ENCODE peak calls at places on chromosomes 13 and 19, in eight cellular contexts. One of them, this sample, is unnamed.

GRCh38 chr13:40061466-40062450 is 406.3 kb downstream of the COG6 start:
- DNase-seq in uterus: no peak
- DNase-seq in tibial artery: no peak
- DNase-seq in caudate nucleus: no peak
- DNase-seq in stimulated activated CD4-positive, alpha-beta T cell treated with anti-CD3 and anti-CD28 coated beads, Interleukin-4, amount 100 ng/mL, for 1 hour: no peak
- DNase-seq in heart left ventricle: no peak
- DNase-seq in thyroid gland: no peak
- DNase-seq in activated T-helper 2 cell treated with anti-CD3 and anti-CD28 coated beads, Interferon-gamma antibody, Interleukin-2, Interleukin-4, amounts not matched to agents 10 μg/mL and 5 μg/mL and 100 μg/mL, durations not matched to agents 14 hours and 24 hours and 36 hours: no peak
- DNase-seq in this sample: no peak

GRCh38 chr19:13098291-13099072 is 4.2 kb downstream of the LYL1 start:
- DNase-seq in uterus: peak
- DNase-seq in tibial artery: no peak
- DNase-seq in caudate nucleus: no peak
- DNase-seq in stimulated activated CD4-positive, alpha-beta T cell treated with anti-CD3 and anti-CD28 coated beads, Interleukin-4, amount 100 ng/mL, for 1 hour: no peak
- DNase-seq in heart left ventricle: no peak
- DNase-seq in thyroid gland: no peak
- DNase-seq in activated T-helper 2 cell treated with anti-CD3 and anti-CD28 coated beads, Interferon-gamma antibody, Interleukin-2, Interleukin-4, amounts not matched to agents 10 μg/mL and 5 μg/mL and 100 μg/mL, durations not matched to agents 14 hours and 24 hours and 36 hours: no peak
- DNase-seq in this sample: no peak

GRCh38 chr13:27489456-27489855 is 39.1 kb upstream of the MTIF3 start:
- DNase-seq in uterus: no peak
- DNase-seq in tibial artery: no peak
- DNase-seq in caudate nucleus: no peak
- DNase-seq in stimulated activated CD4-positive, alpha-beta T cell treated with anti-CD3 and anti-CD28 coated beads, Interleukin-4, amount 100 ng/mL, for 1 hour: no peak
- DNase-seq in heart left ventricle: no peak
- DNase-seq in thyroid gland: no peak
- DNase-seq in activated T-helper 2 cell treated with anti-CD3 and anti-CD28 coated beads, Interferon-gamma antibody, Interleukin-2, Interleukin-4, amounts not matched to agents 10 μg/mL and 5 μg/mL and 100 μg/mL, durations not matched to agents 14 hours and 24 hours and 36 hours: no peak
- DNase-seq in this sample: no peak

GRCh38 chr19:40589723-40590429 is 11.3 kb upstream of the LTBP4 start:
- DNase-seq in uterus: no peak
- DNase-seq in tibial artery: no peak
- DNase-seq in caudate nucleus: no peak
- DNase-seq in stimulated activated CD4-positive, alpha-beta T cell treated with anti-CD3 and anti-CD28 coated beads, Interleukin-4, amount 100 ng/mL, for 1 hour: no peak
- DNase-seq in heart left ventricle: no peak
- DNase-seq in thyroid gland: no peak
- DNase-seq in activated T-helper 2 cell treated with anti-CD3 and anti-CD28 coated beads, Interferon-gamma antibody, Interleukin-2, Interleukin-4, amounts not matched to agents 10 μg/mL and 5 μg/mL and 100 μg/mL, durations not matched to agents 14 hours and 24 hours and 36 hours: no peak
- DNase-seq in this sample: no peak

GRCh38 chr19:18202759-18203407 is 959 bp downstream of the RAB3A start:
- DNase-seq in uterus: peak
- DNase-seq in tibial artery: no peak
- DNase-seq in caudate nucleus: no peak
- DNase-seq in stimulated activated CD4-positive, alpha-beta T cell treated with anti-CD3 and anti-CD28 coated beads, Interleukin-4, amount 100 ng/mL, for 1 hour: no peak
- DNase-seq in heart left ventricle: no peak
- DNase-seq in thyroid gland: peak
- DNase-seq in activated T-helper 2 cell treated with anti-CD3 and anti-CD28 coated beads, Interferon-gamma antibody, Interleukin-2, Interleukin-4, amounts not matched to agents 10 μg/mL and 5 μg/mL and 100 μg/mL, durations not matched to agents 14 hours and 24 hours and 36 hours: no peak
- DNase-seq in this sample: no peak

GRCh38 chr19:33055718-33056117 is 9.0 kb downstream of the RHPN2 start:
- DNase-seq in uterus: no peak
- DNase-seq in tibial artery: no peak
- DNase-seq in caudate nucleus: no peak
- DNase-seq in stimulated activated CD4-positive, alpha-beta T cell treated with anti-CD3 and anti-CD28 coated beads, Interleukin-4, amount 100 ng/mL, for 1 hour: no peak
- DNase-seq in heart left ventricle: no peak
- DNase-seq in thyroid gland: no peak
- DNase-seq in activated T-helper 2 cell treated with anti-CD3 and anti-CD28 coated beads, Interferon-gamma antibody, Interleukin-2, Interleukin-4, amounts not matched to agents 10 μg/mL and 5 μg/mL and 100 μg/mL, durations not matched to agents 14 hours and 24 hours and 36 hours: no peak
- DNase-seq in this sample: no peak

GRCh38 chr13:42524487-42525034 is 49.4 kb upstream of the TNFSF11 start:
- DNase-seq in uterus: no peak
- DNase-seq in tibial artery: no peak
- DNase-seq in caudate nucleus: no peak
- DNase-seq in stimulated activated CD4-positive, alpha-beta T cell treated with anti-CD3 and anti-CD28 coated beads, Interleukin-4, amount 100 ng/mL, for 1 hour: no peak
- DNase-seq in heart left ventricle: no peak
- DNase-seq in thyroid gland: no peak
- DNase-seq in activated T-helper 2 cell treated with anti-CD3 and anti-CD28 coated beads, Interferon-gamma antibody, Interleukin-2, Interleukin-4, amounts not matched to agents 10 μg/mL and 5 μg/mL and 100 μg/mL, durations not matched to agents 14 hours and 24 hours and 36 hours: no peak
- DNase-seq in this sample: no peak

GRCh38 chr13:73497430-73497829 is 438.6 kb downstream of the KLF5 start:
- DNase-seq in uterus: no peak
- DNase-seq in tibial artery: no peak
- DNase-seq in caudate nucleus: no peak
- DNase-seq in stimulated activated CD4-positive, alpha-beta T cell treated with anti-CD3 and anti-CD28 coated beads, Interleukin-4, amount 100 ng/mL, for 1 hour: no peak
- DNase-seq in heart left ventricle: no peak
- DNase-seq in thyroid gland: no peak
- DNase-seq in activated T-helper 2 cell treated with anti-CD3 and anti-CD28 coated beads, Interferon-gamma antibody, Interleukin-2, Interleukin-4, amounts not matched to agents 10 μg/mL and 5 μg/mL and 100 μg/mL, durations not matched to agents 14 hours and 24 hours and 36 hours: no peak
- DNase-seq in this sample: no peak

GRCh38 chr19:10086032-10086903 is at the start of gene SHFL:
- DNase-seq in uterus: peak
- DNase-seq in tibial artery: peak
- DNase-seq in caudate nucleus: peak
- DNase-seq in stimulated activated CD4-positive, alpha-beta T cell treated with anti-CD3 and anti-CD28 coated beads, Interleukin-4, amount 100 ng/mL, for 1 hour: peak
- DNase-seq in heart left ventricle: peak
- DNase-seq in thyroid gland: peak
- DNase-seq in activated T-helper 2 cell treated with anti-CD3 and anti-CD28 coated beads, Interferon-gamma antibody, Interleukin-2, Interleukin-4, amounts not matched to agents 10 μg/mL and 5 μg/mL and 100 μg/mL, durations not matched to agents 14 hours and 24 hours and 36 hours: peak
- DNase-seq in this sample: no peak

GRCh38 chr13:20686863-20687579 is 16.5 kb upstream of the IL17D start:
- DNase-seq in uterus: no peak
- DNase-seq in tibial artery: no peak
- DNase-seq in caudate nucleus: no peak
- DNase-seq in stimulated activated CD4-positive, alpha-beta T cell treated with anti-CD3 and anti-CD28 coated beads, Interleukin-4, amount 100 ng/mL, for 1 hour: no peak
- DNase-seq in heart left ventricle: no peak
- DNase-seq in thyroid gland: no peak
- DNase-seq in activated T-helper 2 cell treated with anti-CD3 and anti-CD28 coated beads, Interferon-gamma antibody, Interleukin-2, Interleukin-4, amounts not matched to agents 10 μg/mL and 5 μg/mL and 100 μg/mL, durations not matched to agents 14 hours and 24 hours and 36 hours: no peak
- DNase-seq in this sample: no peak

GRCh38 chr19:47573076-47574026 is at the start of gene ZNF541:
- DNase-seq in uterus: peak
- DNase-seq in tibial artery: peak
- DNase-seq in caudate nucleus: peak
- DNase-seq in stimulated activated CD4-positive, alpha-beta T cell treated with anti-CD3 and anti-CD28 coated beads, Interleukin-4, amount 100 ng/mL, for 1 hour: peak
- DNase-seq in heart left ventricle: peak
- DNase-seq in thyroid gland: peak
- DNase-seq in activated T-helper 2 cell treated with anti-CD3 and anti-CD28 coated beads, Interferon-gamma antibody, Interleukin-2, Interleukin-4, amounts not matched to agents 10 μg/mL and 5 μg/mL and 100 μg/mL, durations not matched to agents 14 hours and 24 hours and 36 hours: peak
- DNase-seq in this sample: no peak

GRCh38 chr13:32019612-32020233 is 11.9 kb upstream of the FRY start:
- DNase-seq in uterus: peak
- DNase-seq in tibial artery: no peak
- DNase-seq in caudate nucleus: no peak
- DNase-seq in stimulated activated CD4-positive, alpha-beta T cell treated with anti-CD3 and anti-CD28 coated beads, Interleukin-4, amount 100 ng/mL, for 1 hour: peak
- DNase-seq in heart left ventricle: no peak
- DNase-seq in thyroid gland: peak
- DNase-seq in activated T-helper 2 cell treated with anti-CD3 and anti-CD28 coated beads, Interferon-gamma antibody, Interleukin-2, Interleukin-4, amounts not matched to agents 10 μg/mL and 5 μg/mL and 100 μg/mL, durations not matched to agents 14 hours and 24 hours and 36 hours: peak
- DNase-seq in this sample: no peak

GRCh38 chr13:49421391-49421790 is 22.5 kb downstream of the CAB39L start:
- DNase-seq in uterus: no peak
- DNase-seq in tibial artery: no peak
- DNase-seq in caudate nucleus: no peak
- DNase-seq in stimulated activated CD4-positive, alpha-beta T cell treated with anti-CD3 and anti-CD28 coated beads, Interleukin-4, amount 100 ng/mL, for 1 hour: peak
- DNase-seq in heart left ventricle: no peak
- DNase-seq in thyroid gland: peak
- DNase-seq in activated T-helper 2 cell treated with anti-CD3 and anti-CD28 coated beads, Interferon-gamma antibody, Interleukin-2, Interleukin-4, amounts not matched to agents 10 μg/mL and 5 μg/mL and 100 μg/mL, durations not matched to agents 14 hours and 24 hours and 36 hours: no peak
- DNase-seq in this sample: no peak

GRCh38 chr13:45448965-45449559 is 15.7 kb upstream of the COG3 start:
- DNase-seq in uterus: no peak
- DNase-seq in tibial artery: no peak
- DNase-seq in caudate nucleus: no peak
- DNase-seq in stimulated activated CD4-positive, alpha-beta T cell treated with anti-CD3 and anti-CD28 coated beads, Interleukin-4, amount 100 ng/mL, for 1 hour: no peak
- DNase-seq in heart left ventricle: no peak
- DNase-seq in thyroid gland: no peak
- DNase-seq in activated T-helper 2 cell treated with anti-CD3 and anti-CD28 coated beads, Interferon-gamma antibody, Interleukin-2, Interleukin-4, amounts not matched to agents 10 μg/mL and 5 μg/mL and 100 μg/mL, durations not matched to agents 14 hours and 24 hours and 36 hours: no peak
- DNase-seq in this sample: no peak

GRCh38 chr19:840519-841206 is at the start of gene PRTN3:
- DNase-seq in uterus: no peak
- DNase-seq in tibial artery: no peak
- DNase-seq in caudate nucleus: no peak
- DNase-seq in stimulated activated CD4-positive, alpha-beta T cell treated with anti-CD3 and anti-CD28 coated beads, Interleukin-4, amount 100 ng/mL, for 1 hour: no peak
- DNase-seq in heart left ventricle: no peak
- DNase-seq in thyroid gland: no peak
- DNase-seq in activated T-helper 2 cell treated with anti-CD3 and anti-CD28 coated beads, Interferon-gamma antibody, Interleukin-2, Interleukin-4, amounts not matched to agents 10 μg/mL and 5 μg/mL and 100 μg/mL, durations not matched to agents 14 hours and 24 hours and 36 hours: no peak
- DNase-seq in this sample: no peak

GRCh38 chr13:30047154-30047874 is 196.9 kb upstream of the UBL3 start:
- DNase-seq in uterus: no peak
- DNase-seq in tibial artery: no peak
- DNase-seq in caudate nucleus: no peak
- DNase-seq in stimulated activated CD4-positive, alpha-beta T cell treated with anti-CD3 and anti-CD28 coated beads, Interleukin-4, amount 100 ng/mL, for 1 hour: no peak
- DNase-seq in heart left ventricle: no peak
- DNase-seq in thyroid gland: no peak
- DNase-seq in activated T-helper 2 cell treated with anti-CD3 and anti-CD28 coated beads, Interferon-gamma antibody, Interleukin-2, Interleukin-4, amounts not matched to agents 10 μg/mL and 5 μg/mL and 100 μg/mL, durations not matched to agents 14 hours and 24 hours and 36 hours: peak
- DNase-seq in this sample: no peak

GRCh38 chr19:31349160-31349881 is at the start of gene TSHZ3:
- DNase-seq in uterus: peak
- DNase-seq in tibial artery: peak
- DNase-seq in caudate nucleus: peak
- DNase-seq in stimulated activated CD4-positive, alpha-beta T cell treated with anti-CD3 and anti-CD28 coated beads, Interleukin-4, amount 100 ng/mL, for 1 hour: peak
- DNase-seq in heart left ventricle: peak
- DNase-seq in thyroid gland: peak
- DNase-seq in activated T-helper 2 cell treated with anti-CD3 and anti-CD28 coated beads, Interferon-gamma antibody, Interleukin-2, Interleukin-4, amounts not matched to agents 10 μg/mL and 5 μg/mL and 100 μg/mL, durations not matched to agents 14 hours and 24 hours and 36 hours: no peak
- DNase-seq in this sample: peak

GRCh38 chr13:104315606-104316005 is 1249.4 kb upstream of the SLC10A2 start:
- DNase-seq in uterus: no peak
- DNase-seq in tibial artery: no peak
- DNase-seq in caudate nucleus: no peak
- DNase-seq in stimulated activated CD4-positive, alpha-beta T cell treated with anti-CD3 and anti-CD28 coated beads, Interleukin-4, amount 100 ng/mL, for 1 hour: no peak
- DNase-seq in heart left ventricle: no peak
- DNase-seq in thyroid gland: no peak
- DNase-seq in activated T-helper 2 cell treated with anti-CD3 and anti-CD28 coated beads, Interferon-gamma antibody, Interleukin-2, Interleukin-4, amounts not matched to agents 10 μg/mL and 5 μg/mL and 100 μg/mL, durations not matched to agents 14 hours and 24 hours and 36 hours: no peak
- DNase-seq in this sample: no peak

GRCh38 chr13:82062772-82063171 is 1721.8 kb upstream of the SPRY2 start:
- DNase-seq in uterus: no peak
- DNase-seq in tibial artery: no peak
- DNase-seq in caudate nucleus: no peak
- DNase-seq in stimulated activated CD4-positive, alpha-beta T cell treated with anti-CD3 and anti-CD28 coated beads, Interleukin-4, amount 100 ng/mL, for 1 hour: no peak
- DNase-seq in heart left ventricle: no peak
- DNase-seq in thyroid gland: no peak
- DNase-seq in activated T-helper 2 cell treated with anti-CD3 and anti-CD28 coated beads, Interferon-gamma antibody, Interleukin-2, Interleukin-4, amounts not matched to agents 10 μg/mL and 5 μg/mL and 100 μg/mL, durations not matched to agents 14 hours and 24 hours and 36 hours: no peak
- DNase-seq in this sample: no peak

GRCh38 chr19:3986260-3987041 is 1.2 kb upstream of the EEF2 start:
- DNase-seq in uterus: no peak
- DNase-seq in tibial artery: no peak
- DNase-seq in caudate nucleus: peak
- DNase-seq in stimulated activated CD4-positive, alpha-beta T cell treated with anti-CD3 and anti-CD28 coated beads, Interleukin-4, amount 100 ng/mL, for 1 hour: peak
- DNase-seq in heart left ventricle: no peak
- DNase-seq in thyroid gland: peak
- DNase-seq in activated T-helper 2 cell treated with anti-CD3 and anti-CD28 coated beads, Interferon-gamma antibody, Interleukin-2, Interleukin-4, amounts not matched to agents 10 μg/mL and 5 μg/mL and 100 μg/mL, durations not matched to agents 14 hours and 24 hours and 36 hours: peak
- DNase-seq in this sample: peak

GRCh38 chr19:15551183-15552004 is 43.1 kb downstream of the CYP4F22 start:
- DNase-seq in uterus: peak
- DNase-seq in tibial artery: no peak
- DNase-seq in caudate nucleus: no peak
- DNase-seq in stimulated activated CD4-positive, alpha-beta T cell treated with anti-CD3 and anti-CD28 coated beads, Interleukin-4, amount 100 ng/mL, for 1 hour: peak
- DNase-seq in heart left ventricle: no peak
- DNase-seq in thyroid gland: peak
- DNase-seq in activated T-helper 2 cell treated with anti-CD3 and anti-CD28 coated beads, Interferon-gamma antibody, Interleukin-2, Interleukin-4, amounts not matched to agents 10 μg/mL and 5 μg/mL and 100 μg/mL, durations not matched to agents 14 hours and 24 hours and 36 hours: peak
- DNase-seq in this sample: no peak

GRCh38 chr13:21676611-21677021 is 5.7 kb downstream of the FGF9 start:
- DNase-seq in uterus: no peak
- DNase-seq in tibial artery: no peak
- DNase-seq in caudate nucleus: no peak
- DNase-seq in stimulated activated CD4-positive, alpha-beta T cell treated with anti-CD3 and anti-CD28 coated beads, Interleukin-4, amount 100 ng/mL, for 1 hour: peak
- DNase-seq in heart left ventricle: no peak
- DNase-seq in thyroid gland: peak
- DNase-seq in activated T-helper 2 cell treated with anti-CD3 and anti-CD28 coated beads, Interferon-gamma antibody, Interleukin-2, Interleukin-4, amounts not matched to agents 10 μg/mL and 5 μg/mL and 100 μg/mL, durations not matched to agents 14 hours and 24 hours and 36 hours: no peak
- DNase-seq in this sample: no peak

GRCh38 chr19:39155741-39156140 is 30.2 kb downstream of the PAK4 start:
- DNase-seq in uterus: no peak
- DNase-seq in tibial artery: no peak
- DNase-seq in caudate nucleus: no peak
- DNase-seq in stimulated activated CD4-positive, alpha-beta T cell treated with anti-CD3 and anti-CD28 coated beads, Interleukin-4, amount 100 ng/mL, for 1 hour: no peak
- DNase-seq in heart left ventricle: no peak
- DNase-seq in thyroid gland: no peak
- DNase-seq in activated T-helper 2 cell treated with anti-CD3 and anti-CD28 coated beads, Interferon-gamma antibody, Interleukin-2, Interleukin-4, amounts not matched to agents 10 μg/mL and 5 μg/mL and 100 μg/mL, durations not matched to agents 14 hours and 24 hours and 36 hours: no peak
- DNase-seq in this sample: no peak

GRCh38 chr13:93248627-93249047 is 22.0 kb downstream of the GPC6 start:
- DNase-seq in uterus: no peak
- DNase-seq in tibial artery: peak
- DNase-seq in caudate nucleus: peak
- DNase-seq in stimulated activated CD4-positive, alpha-beta T cell treated with anti-CD3 and anti-CD28 coated beads, Interleukin-4, amount 100 ng/mL, for 1 hour: no peak
- DNase-seq in heart left ventricle: no peak
- DNase-seq in thyroid gland: peak
- DNase-seq in activated T-helper 2 cell treated with anti-CD3 and anti-CD28 coated beads, Interferon-gamma antibody, Interleukin-2, Interleukin-4, amounts not matched to agents 10 μg/mL and 5 μg/mL and 100 μg/mL, durations not matched to agents 14 hours and 24 hours and 36 hours: no peak
- DNase-seq in this sample: no peak

GRCh38 chr13:109649713-109650112 is 136.7 kb downstream of the IRS2 start:
- DNase-seq in uterus: no peak
- DNase-seq in tibial artery: no peak
- DNase-seq in caudate nucleus: no peak
- DNase-seq in stimulated activated CD4-positive, alpha-beta T cell treated with anti-CD3 and anti-CD28 coated beads, Interleukin-4, amount 100 ng/mL, for 1 hour: no peak
- DNase-seq in heart left ventricle: no peak
- DNase-seq in thyroid gland: no peak
- DNase-seq in activated T-helper 2 cell treated with anti-CD3 and anti-CD28 coated beads, Interferon-gamma antibody, Interleukin-2, Interleukin-4, amounts not matched to agents 10 μg/mL and 5 μg/mL and 100 μg/mL, durations not matched to agents 14 hours and 24 hours and 36 hours: no peak
- DNase-seq in this sample: no peak

GRCh38 chr13:20799726-20800416 is 26.1 kb upstream of the EEF1AKMT1 start:
- DNase-seq in uterus: no peak
- DNase-seq in tibial artery: no peak
- DNase-seq in caudate nucleus: no peak
- DNase-seq in stimulated activated CD4-positive, alpha-beta T cell treated with anti-CD3 and anti-CD28 coated beads, Interleukin-4, amount 100 ng/mL, for 1 hour: no peak
- DNase-seq in heart left ventricle: no peak
- DNase-seq in thyroid gland: no peak
- DNase-seq in activated T-helper 2 cell treated with anti-CD3 and anti-CD28 coated beads, Interferon-gamma antibody, Interleukin-2, Interleukin-4, amounts not matched to agents 10 μg/mL and 5 μg/mL and 100 μg/mL, durations not matched to agents 14 hours and 24 hours and 36 hours: no peak
- DNase-seq in this sample: no peak

GRCh38 chr19:16014923-16015804 is 61.1 kb upstream of the TPM4 start:
- DNase-seq in uterus: no peak
- DNase-seq in tibial artery: peak
- DNase-seq in caudate nucleus: no peak
- DNase-seq in stimulated activated CD4-positive, alpha-beta T cell treated with anti-CD3 and anti-CD28 coated beads, Interleukin-4, amount 100 ng/mL, for 1 hour: no peak
- DNase-seq in heart left ventricle: peak
- DNase-seq in thyroid gland: no peak
- DNase-seq in activated T-helper 2 cell treated with anti-CD3 and anti-CD28 coated beads, Interferon-gamma antibody, Interleukin-2, Interleukin-4, amounts not matched to agents 10 μg/mL and 5 μg/mL and 100 μg/mL, durations not matched to agents 14 hours and 24 hours and 36 hours: no peak
- DNase-seq in this sample: no peak